ENCODE peak calls at places on chromosomes 16 and 17, in seven cellular contexts. L, N, Y, S, D, C and X are unnamed samples.

GRCh38 chr17:8015957-8016631 is 13.7 kb downstream of the GUCY2D start:
- DNase-seq in S (peak; percentile 44), N (no peak), D (peak; percentile 60), Y (peak; percentile 81), L (peak; percentile 47), C (no peak), X (no peak)

GRCh38 chr17:77441130-77441920 is 300.6 kb downstream of the SEC14L1 start:
- DNase-seq in N (no peak), D (no peak), S (peak; percentile 25), Y (peak; percentile 90), C (no peak), L (no peak), X (no peak)

GRCh38 chr17:61139219-61139618 is 260.4 kb upstream of the TBX2 start:
- DNase-seq in C (no peak), D (no peak), L (peak; percentile 35), S (no peak), N (peak; percentile 40), Y (peak; percentile 86), X (no peak)

GRCh38 chr17:40516581-40517285 is 15.3 kb upstream of the TNS4 start:
- DNase-seq in Y (peak; percentile 79), S (no peak), C (no peak), N (no peak), D (peak; percentile 31), L (peak; percentile 65), X (peak; percentile 70)

GRCh38 chr16:81224836-81225235 is 13.7 kb upstream of the BCO1 start:
- DNase-seq in Y (no peak), L (no peak), S (no peak), N (no peak), D (no peak), C (no peak), X (no peak)

GRCh38 chr16:49651226-49651625 is 204.7 kb downstream of the ZNF423 start:
- DNase-seq in D (no peak), L (no peak), N (no peak), Y (peak; percentile 30), S (no peak), C (no peak), X (no peak)

GRCh38 chr17:58688521-58688920 is 3.3 kb downstream of the TEX14 start:
- DNase-seq in N (no peak), L (no peak), C (no peak), D (no peak), Y (no peak), S (no peak), X (no peak)

GRCh38 chr17:4583206-4583605 is 1.1 kb upstream of the SMTNL2 start:
- DNase-seq in L (no peak), C (no peak), N (no peak), Y (peak; percentile 19), D (no peak), S (no peak), X (no peak)

GRCh38 chr17:68820476-68820824 is 134.7 kb downstream of the ABCA8 start:
- DNase-seq in Y (no peak), S (no peak), N (no peak), D (no peak), C (no peak), L (no peak), X (no peak)

GRCh38 chr17:57481901-57482300 is 225.6 kb downstream of the MSI2 start:
- DNase-seq in L (no peak), S (no peak), D (no peak), Y (no peak), N (no peak), C (no peak), X (no peak)

GRCh38 chr17:73936908-73937627 is 266.4 kb upstream of the RPL38 start:
- DNase-seq in C (no peak), S (no peak), L (no peak), Y (no peak), N (no peak), D (no peak), X (no peak)

GRCh38 chr17:57577751-57578607 is 167.1 kb downstream of the CCDC182 start:
- DNase-seq in D (no peak), N (peak; percentile 64), S (no peak), C (peak; percentile 83), Y (no peak), L (no peak), X (no peak)

GRCh38 chr17:48002920-48003685 is 32.2 kb downstream of the CDK5RAP3 start:
- DNase-seq in C (no peak), L (no peak), N (no peak), S (no peak), D (no peak), Y (no peak), X (no peak)

GRCh38 chr16:11425140-11425539 is 79.9 kb downstream of the RMI2 start:
- DNase-seq in D (no peak), C (no peak), N (no peak), Y (no peak), S (no peak), L (no peak), X (no peak)

GRCh38 chr16:77496934-77497333 is 62.1 kb upstream of the ADAMTS18 start:
- DNase-seq in Y (no peak), N (no peak), S (no peak), D (no peak), L (no peak), C (no peak), X (no peak)

DNA sequence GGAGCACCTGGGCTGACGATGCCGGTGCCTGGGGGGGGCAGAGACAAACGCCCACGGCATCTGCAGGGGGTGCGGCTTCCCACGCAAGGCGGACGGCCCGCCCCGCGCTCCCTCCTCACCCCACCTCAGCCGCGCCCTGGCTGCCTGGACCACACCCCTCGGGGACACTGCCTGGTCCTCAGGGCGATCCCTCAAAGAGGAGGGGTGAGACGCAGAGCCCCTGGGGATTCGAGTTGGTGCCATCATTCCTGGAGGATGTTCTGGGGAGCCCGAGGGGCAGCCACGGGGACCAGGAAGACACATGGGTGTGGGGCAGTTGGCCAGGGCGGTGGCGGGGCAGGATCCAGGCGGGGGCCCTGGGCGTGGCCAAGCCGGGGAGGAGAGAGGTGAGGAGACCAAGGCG is 3.9 kb downstream of the IGFALS start:
- DNase-seq in S (no peak), C (no peak), N (no peak), D (peak; percentile 55), Y (peak; percentile 71), L (no peak), X (peak; percentile 57)
- H3K36me3 ChIP-seq in S (no peaks in the 10 kb centered on the region), C (peaks cover 31% of the 10 kb centered on the region), N (peaks cover 15% of the 10 kb centered on the region), D (peaks cover 37% of the 10 kb centered on the region), Y (peaks cover 48% of the 10 kb centered on the region), L (no peaks in the 10 kb centered on the region), X (peaks cover 31% of the 10 kb centered on the region)

GRCh38 chr17:42405963-42406495 is 17.0 kb downstream of the CAVIN1 start:
- DNase-seq in C (no peak), S (peak; percentile 82), L (peak; percentile 45), Y (peak; percentile 95), N (peak; percentile 89), D (peak; percentile 91), X (no peak)
- H3K36me3 ChIP-seq in C (peaks cover 3% of the 10 kb centered on the region), S (no peaks in the 10 kb centered on the region), L (no peaks in the 10 kb centered on the region), Y (peaks cover 6% of the 10 kb centered on the region), N (peaks cover 17% of the 10 kb centered on the region), D (peaks cover 24% of the 10 kb centered on the region), X (peaks cover 61% of the 10 kb centered on the region)

GRCh38 chr16:1060416-1061340 is 11.9 kb upstream of the SSTR5 start:
- DNase-seq in D (no peak), C (no peak), S (no peak), Y (no peak), L (no peak), N (no peak), X (no peak)
- H3K36me3 ChIP-seq in D (no peaks in the 10 kb centered on the region), C (no peaks in the 10 kb centered on the region), S (no peaks in the 10 kb centered on the region), Y (no peaks in the 10 kb centered on the region), L (no peaks in the 10 kb centered on the region), N (no peaks in the 10 kb centered on the region), X (no peaks in the 10 kb centered on the region)

DNA sequence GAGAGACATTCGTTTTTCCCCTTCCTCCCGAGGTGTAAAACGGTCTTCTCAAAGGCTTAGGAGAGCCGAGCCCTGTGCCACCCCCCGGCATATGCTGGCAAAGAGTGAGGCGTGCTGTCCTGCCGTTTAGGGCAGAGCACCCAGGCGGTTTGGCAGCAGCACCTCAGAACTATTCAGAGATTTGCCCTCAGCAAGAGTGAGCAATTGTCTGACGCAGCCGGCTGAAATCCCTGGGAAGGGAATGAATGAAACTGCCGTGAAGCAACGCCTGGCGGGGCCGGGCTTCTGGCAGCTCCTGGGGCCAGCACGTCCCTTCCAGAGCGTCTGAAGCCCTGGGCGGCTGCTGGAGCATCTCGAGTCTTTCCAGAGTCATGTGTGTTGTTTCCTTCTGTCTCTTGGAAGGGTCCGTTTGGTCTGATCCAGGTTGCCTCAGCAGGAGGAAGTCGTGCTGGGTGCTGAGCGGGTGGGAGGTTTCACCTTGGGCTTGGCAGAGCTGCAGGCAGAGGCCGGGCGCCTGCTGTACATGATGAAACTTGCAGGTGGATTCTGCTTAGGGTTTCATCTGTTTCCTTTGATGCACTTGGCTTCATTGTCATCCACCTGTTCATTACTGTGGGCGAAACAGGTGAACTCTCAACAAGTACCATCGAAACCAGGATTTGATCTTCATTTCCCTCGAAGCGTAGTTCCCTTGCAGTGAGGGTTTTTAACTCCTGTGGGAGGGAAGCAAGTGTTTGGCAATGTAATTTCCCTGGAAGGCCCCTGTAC is 35.4 kb downstream of the TBCD start:
- DNase-seq in L (no peak), S (no peak), C (no peak), Y (no peak), D (no peak), N (peak; percentile 71), X (no peak)
- H3K36me3 ChIP-seq in L (no peaks in the 10 kb centered on the region), S (peaks cover 2% of the 10 kb centered on the region), C (peaks cover 21% of the 10 kb centered on the region), Y (peaks cover 3% of the 10 kb centered on the region), D (peaks cover 23% of the 10 kb centered on the region), N (peaks cover 14% of the 10 kb centered on the region), X (peaks cover 33% of the 10 kb centered on the region)

GRCh38 chr17:63487014-63487339 is 10.1 kb downstream of the ACE start:
- DNase-seq in S (no peak), N (no peak), L (no peak), D (no peak), C (no peak), Y (no peak), X (no peak)
- H3K36me3 ChIP-seq in S (no peaks in the 10 kb centered on the region), N (no peaks in the 10 kb centered on the region), L (no peaks in the 10 kb centered on the region), D (no peaks in the 10 kb centered on the region), C (no peaks in the 10 kb centered on the region), Y (no peaks in the 10 kb centered on the region), X (no peaks in the 10 kb centered on the region)

DNA sequence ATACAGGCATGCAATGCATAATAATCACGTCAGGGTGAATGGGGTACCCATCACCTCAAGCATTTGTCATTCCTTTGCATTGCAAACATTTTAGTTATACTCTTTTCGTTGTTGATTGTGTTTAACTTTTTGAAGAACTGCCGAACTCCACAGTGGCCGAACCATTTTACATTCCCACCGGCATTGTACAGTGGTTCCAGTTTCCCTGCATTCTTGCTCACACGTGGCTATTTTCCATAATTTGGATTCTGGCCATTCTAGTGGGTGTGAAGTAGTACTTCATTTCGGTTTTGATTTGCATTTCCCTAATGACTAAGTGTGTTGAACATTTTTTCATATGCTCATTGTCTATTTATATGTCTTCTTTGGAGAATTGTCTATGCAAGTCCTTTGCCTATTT is 13.0 kb downstream of the NOL11 start:
- DNase-seq in D (no peak), N (no peak), C (no peak), L (no peak), S (no peak), Y (no peak), X (no peak)
- H3K36me3 ChIP-seq in D (peaks cover 60% of the 10 kb centered on the region), N (peaks cover 59% of the 10 kb centered on the region), C (peaks cover 28% of the 10 kb centered on the region), L (peaks cover 57% of the 10 kb centered on the region), S (peaks cover 8% of the 10 kb centered on the region), Y (peaks cover 79% of the 10 kb centered on the region), X (peaks cover 96% of the 10 kb centered on the region)

GRCh38 chr16:67701420-67701819 is 17.7 kb downstream of the GFOD2 start:
- DNase-seq in C (no peak), N (no peak), L (no peak), S (no peak), D (no peak), Y (no peak), X (no peak)
- H3K36me3 ChIP-seq in C (peaks cover 6% of the 10 kb centered on the region), N (no peaks in the 10 kb centered on the region), L (no peaks in the 10 kb centered on the region), S (no peaks in the 10 kb centered on the region), D (peaks cover 7% of the 10 kb centered on the region), Y (peaks cover 5% of the 10 kb centered on the region), X (peaks cover 9% of the 10 kb centered on the region)